ENCODE peak calls at places on chromosome 6, in six cellular contexts. V, Q, B, C, T and R are unnamed samples.
A peak's percentile ranks its signal among the peaks of the same experiment; 100 is the strongest.

GRCh38 chr6:1436334-1437306 is 47.2 kb downstream of the FOXF2 start:
- DNase-seq in V (peak; percentile 80), Q (no peak), B (peak; percentile 14), C (peak; percentile 76), T (peak; percentile 74), R (no peak)

GRCh38 chr6:16414205-16414604 is 175.8 kb downstream of the GMPR start:
- DNase-seq in V (peak; percentile 39), Q (no peak), B (no peak), C (no peak), T (no peak), R (peak; percentile 52)

GRCh38 chr6:14639983-14640599 is 522.5 kb downstream of the CD83 start:
- DNase-seq in V (no peak), Q (no peak), B (no peak), C (no peak), T (no peak), R (no peak)

GRCh38 chr6:145562771-145563615 is 172.3 kb downstream of the EPM2A start:
- DNase-seq in V (no peak), Q (no peak), B (no peak), C (no peak), T (peak; percentile 23), R (no peak)

GRCh38 chr6:166780284-166780683 is 153.2 kb upstream of the RPS6KA2 start:
- DNase-seq in V (no peak), Q (no peak), B (no peak), C (no peak), T (no peak), R (no peak)

GRCh38 chr6:159007510-159007909 is 7.5 kb upstream of the RSPH3 start:
- DNase-seq in V (no peak), Q (no peak), B (no peak), C (no peak), T (no peak), R (no peak)

GRCh38 chr6:89970609-89971337 is 76.5 kb downstream of the GJA10 start:
- DNase-seq in V (peak; percentile 77), Q (peak; percentile 30), B (no peak), C (peak; percentile 65), T (peak; percentile 72), R (no peak)

GRCh38 chr6:119037941-119038623 is 40.4 kb downstream of the FAM184A start:
- DNase-seq in V (no peak), Q (no peak), B (no peak), C (no peak), T (no peak), R (no peak)

GRCh38 chr6:6315660-6316059 is 4.8 kb downstream of the F13A1 start:
- DNase-seq in V (peak; percentile 77), Q (no peak), B (no peak), C (peak; percentile 44), T (peak; percentile 56), R (no peak)

GRCh38 chr6:81608776-81609175 is 143.7 kb downstream of the TENT5A start:
- DNase-seq in V (no peak), Q (no peak), B (no peak), C (peak; percentile 3), T (peak; percentile 30), R (no peak)

GRCh38 chr6:166411721-166412151 is 29.0 kb upstream of the MPC1 start:
- DNase-seq in V (no peak), Q (no peak), B (no peak), C (no peak), T (no peak), R (no peak)

DNA sequence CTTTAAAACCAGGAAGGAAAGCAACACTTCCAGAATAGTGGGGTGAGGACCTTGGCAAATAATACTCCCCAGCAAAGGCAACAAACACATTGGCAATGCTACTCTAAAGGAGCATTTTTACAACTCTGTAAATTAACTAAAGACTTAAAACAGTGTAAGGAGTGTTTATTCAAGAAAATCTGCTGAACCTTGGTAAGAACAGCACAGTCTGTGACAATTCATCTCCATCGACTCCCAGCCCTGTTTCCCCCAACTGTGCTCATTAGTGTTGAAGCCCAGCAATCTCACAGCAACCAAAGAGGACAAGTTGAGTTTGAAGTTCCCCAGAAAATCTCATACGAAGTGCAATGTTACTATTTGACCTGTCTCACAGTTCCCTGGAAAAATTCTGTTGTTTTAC is 884.9 kb downstream of the C6orf118 start:
- DNase-seq in V (no peak), Q (no peak), B (no peak), C (no peak), T (no peak), R (no peak)
- H3K4me3 ChIP-seq in V (no peak overlapping the region), Q (no peak overlapping the region), B (no peak overlapping the region), C (no peak overlapping the region), T (no peak overlapping the region), R (no peak overlapping the region)

DNA sequence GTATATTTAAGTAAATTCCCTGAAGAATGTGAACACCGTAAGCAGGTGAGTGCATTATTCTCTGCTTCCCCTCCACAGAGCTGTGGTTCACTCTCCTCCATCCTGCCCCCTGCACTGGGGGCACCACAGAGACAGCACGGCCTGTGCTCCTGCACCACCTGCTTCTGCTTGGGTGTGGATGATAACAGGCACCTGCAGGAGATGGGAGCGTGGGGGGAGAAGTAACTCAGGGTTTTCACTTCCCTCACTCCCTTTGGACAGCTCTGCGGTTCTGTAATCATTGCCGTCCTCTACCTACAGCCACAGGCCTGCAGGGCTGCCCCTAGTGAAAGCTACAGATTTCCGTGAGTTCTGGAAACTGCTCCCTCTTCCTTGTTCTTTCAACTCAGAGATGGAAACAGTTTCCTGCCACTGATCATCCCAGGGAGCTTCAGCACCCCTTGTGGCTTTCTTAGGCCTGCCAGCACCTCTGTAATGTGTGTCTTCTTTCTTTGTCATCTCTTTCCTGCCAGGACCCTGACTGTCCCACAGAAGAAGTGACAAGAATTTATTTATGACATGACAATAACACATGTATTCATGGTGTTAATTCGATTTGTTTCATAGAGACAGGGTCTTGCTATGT is 21.3 kb upstream of the MICB start:
- DNase-seq in V (no peak), Q (no peak), B (no peak), C (no peak), T (no peak), R (no peak)
- TF ChIP-seq CTCF in V (no peak), Q (no peak), B (no peak), C (no peak), T (no peak), R (peak; percentile 9)

GRCh38 chr6:7545509-7546369 is 4.3 kb downstream of the DSP start:
- DNase-seq in V (no peak), Q (no peak), B (no peak), C (no peak), T (no peak), R (no peak)

GRCh38 chr6:7546383-7546782 is 4.9 kb downstream of the DSP start:
- DNase-seq in V (no peak), Q (no peak), B (no peak), C (no peak), T (no peak), R (no peak)

GRCh38 chr6:7543761-7544424 is 2.4 kb downstream of the DSP start:
- DNase-seq in V (no peak), Q (no peak), B (no peak), C (no peak), T (no peak), R (no peak)

GRCh38 chr6:7542878-7543394 is 1.5 kb downstream of the DSP start:
- DNase-seq in V (peak; percentile 20), Q (peak; percentile 26), B (no peak), C (peak; percentile 47), T (peak; percentile 59), R (no peak)

DNA sequence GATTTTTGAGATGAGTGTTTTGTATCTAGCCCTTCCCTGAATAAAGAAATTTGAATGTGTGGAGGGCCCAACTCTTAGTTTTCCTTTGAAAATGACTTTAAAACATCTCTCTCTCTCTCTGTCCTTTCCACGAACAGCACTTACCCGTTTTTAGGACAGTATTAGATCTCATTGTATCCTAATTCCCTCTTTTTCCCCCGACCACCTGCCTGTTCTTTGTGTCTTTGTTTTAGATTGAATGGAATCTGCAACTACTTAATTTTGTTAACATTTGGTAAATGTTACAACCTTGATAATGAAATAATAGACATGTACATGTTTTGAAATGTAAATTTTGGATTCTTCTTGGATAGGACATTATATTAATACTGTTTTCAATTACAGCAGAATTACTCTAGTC is 3.1 kb downstream of the DSP start:
- DNase-seq in V (no peak), Q (no peak), B (no peak), C (no peak), T (no peak), R (no peak)
- H3K4me3 ChIP-seq in V (no peak overlapping the region), Q (no peak overlapping the region), B (no peak overlapping the region), C (no peak overlapping the region), T (no peak overlapping the region), R (no peak overlapping the region)

GRCh38 chr6:96015321-96015790 is 418 bp upstream of the FUT9 start:
- DNase-seq in V (peak; percentile 55), Q (no peak), B (no peak), C (no peak), T (no peak), R (no peak)
- TF ChIP-seq CTCF in V (peak; percentile 16), Q (no peak), B (no peak), C (no peak), T (no peak), R (no peak)

GRCh38 chr6:163427498-163428254 is 13.2 kb downstream of the QKI start:
- DNase-seq in V (peak; percentile 82), Q (no peak), B (no peak), C (peak; percentile 91), T (peak; percentile 88), R (no peak)
- H3K4me3 ChIP-seq in V (no peak overlapping the region), Q (no peak overlapping the region), B (no peak overlapping the region), C (no peak overlapping the region), T (no peak overlapping the region), R (no peak overlapping the region)